ENCODE peak calls at places on chromosomes 13 and 19, in four cellular contexts. One of them, this sample, is unnamed.

GRCh38 chr13:48574036-48574796 is 41.3 kb upstream of the RCBTB2 start:
- DNase-seq in hippocampal formation: peak
- DNase-seq in AG09319: no peak
- DNase-seq in BJ: no peak
- DNase-seq in this sample: no peak

GRCh38 chr19:54186934-54187381 is 2.4 kb downstream of the MBOAT7 start:
- DNase-seq in AG09319: no peak
- DNase-seq in hippocampal formation: no peak
- DNase-seq in BJ: no peak
- DNase-seq in this sample: no peak

GRCh38 chr13:99990045-99990977 is 8.7 kb downstream of the ZIC2 start:
- DNase-seq in hippocampal formation: no peak
- DNase-seq in AG09319: no peak
- DNase-seq in BJ: no peak
- DNase-seq in this sample: no peak

GRCh38 chr13:63435668-63436275 is 2020.1 kb upstream of the PCDH20 start:
- DNase-seq in hippocampal formation: no peak
- DNase-seq in AG09319: peak
- DNase-seq in BJ: peak
- DNase-seq in this sample: no peak

GRCh38 chr19:7894612-7895309 is 6.5 kb downstream of the LRRC8E start:
- DNase-seq in hippocampal formation: no peak
- DNase-seq in BJ: no peak
- DNase-seq in AG09319: no peak
- DNase-seq in this sample: no peak

GRCh38 chr19:30841934-30842333 is 469.8 kb downstream of the ZNF536 start:
- DNase-seq in BJ: no peak
- DNase-seq in hippocampal formation: no peak
- DNase-seq in AG09319: no peak
- DNase-seq in this sample: no peak

GRCh38 chr19:3057275-3057714 is 5.0 kb downstream of the TLE5 start:
- DNase-seq in BJ: no peak
- DNase-seq in hippocampal formation: peak
- DNase-seq in AG09319: no peak
- DNase-seq in this sample: no peak

GRCh38 chr19:38654478-38655079 is 7.1 kb downstream of the ACTN4 start:
- DNase-seq in AG09319: no peak
- DNase-seq in BJ: no peak
- DNase-seq in hippocampal formation: no peak
- DNase-seq in this sample: no peak

GRCh38 chr13:39048806-39049205 is 10.6 kb downstream of the NHLRC3 start:
- DNase-seq in BJ: no peak
- DNase-seq in AG09319: no peak
- DNase-seq in hippocampal formation: no peak
- DNase-seq in this sample: no peak

GRCh38 chr13:41356788-41357187 is 45.7 kb downstream of the NAA16 start:
- DNase-seq in BJ: no peak
- DNase-seq in AG09319: no peak
- DNase-seq in hippocampal formation: no peak
- DNase-seq in this sample: no peak

GRCh38 chr19:46497773-46498172 is 2.1 kb upstream of the PNMA8B start:
- DNase-seq in AG09319: no peak
- DNase-seq in hippocampal formation: no peak
- DNase-seq in BJ: no peak
- DNase-seq in this sample: no peak

GRCh38 chr19:2345794-2346663 is 14.0 kb upstream of the TMPRSS9 start:
- DNase-seq in BJ: no peak
- DNase-seq in AG09319: no peak
- DNase-seq in hippocampal formation: no peak
- DNase-seq in this sample: no peak